ENCODE peak calls at places on chromosomes 7 and 10, in seven cellular contexts. One of them, this sample, is unnamed.

GRCh38 chr7:134527979-134528371 is 608 bp downstream of the AKR1B10 start:
- DNase-seq in naive thymus-derived CD8-positive, alpha-beta T cell: no peak
- DNase-seq in GM13977: no peak
- DNase-seq in HT1080: peak; percentile 59
- DNase-seq in NCI-H2107: peak; percentile 2
- DNase-seq in suprapubic skin: no peak
- DNase-seq in effector memory CD4-positive, alpha-beta T cell: no peak
- DNase-seq in this sample: no peak

GRCh38 chr7:132488634-132489302 is 87.5 kb downstream of the PLXNA4 start:
- DNase-seq in naive thymus-derived CD8-positive, alpha-beta T cell: no peak
- DNase-seq in GM13977: no peak
- DNase-seq in HT1080: peak; percentile 51
- DNase-seq in NCI-H2107: no peak
- DNase-seq in suprapubic skin: no peak
- DNase-seq in effector memory CD4-positive, alpha-beta T cell: no peak
- DNase-seq in this sample: no peak

GRCh38 chr7:98204670-98205069 is 6.6 kb upstream of the BHLHA15 start:
- DNase-seq in naive thymus-derived CD8-positive, alpha-beta T cell: no peak
- DNase-seq in GM13977: peak; percentile 5
- DNase-seq in HT1080: no peak
- DNase-seq in NCI-H2107: no peak
- DNase-seq in suprapubic skin: peak; percentile 58
- DNase-seq in effector memory CD4-positive, alpha-beta T cell: no peak
- DNase-seq in this sample: no peak

GRCh38 chr7:29167721-29168120 is 21.4 kb upstream of the CPVL start:
- DNase-seq in naive thymus-derived CD8-positive, alpha-beta T cell: no peak
- DNase-seq in GM13977: no peak
- DNase-seq in HT1080: no peak
- DNase-seq in NCI-H2107: no peak
- DNase-seq in suprapubic skin: no peak
- DNase-seq in effector memory CD4-positive, alpha-beta T cell: no peak
- DNase-seq in this sample: no peak

GRCh38 chr10:124197301-124198148 is 104.1 kb upstream of the CHST15 start:
- DNase-seq in naive thymus-derived CD8-positive, alpha-beta T cell: no peak
- DNase-seq in GM13977: no peak
- DNase-seq in HT1080: no peak
- DNase-seq in NCI-H2107: no peak
- DNase-seq in suprapubic skin: no peak
- DNase-seq in effector memory CD4-positive, alpha-beta T cell: no peak
- DNase-seq in this sample: no peak

GRCh38 chr10:72796042-72796441 is 97.5 kb upstream of the OIT3 start:
- DNase-seq in naive thymus-derived CD8-positive, alpha-beta T cell: no peak
- DNase-seq in GM13977: no peak
- DNase-seq in HT1080: no peak
- DNase-seq in NCI-H2107: no peak
- DNase-seq in suprapubic skin: no peak
- DNase-seq in effector memory CD4-positive, alpha-beta T cell: no peak
- DNase-seq in this sample: no peak

GRCh38 chr7:48454750-48455192 is 283.5 kb downstream of the ABCA13 start:
- DNase-seq in naive thymus-derived CD8-positive, alpha-beta T cell: no peak
- DNase-seq in GM13977: no peak
- DNase-seq in HT1080: no peak
- DNase-seq in NCI-H2107: no peak
- DNase-seq in suprapubic skin: no peak
- DNase-seq in effector memory CD4-positive, alpha-beta T cell: no peak
- DNase-seq in this sample: no peak

GRCh38 chr7:77464589-77464988 is 48.4 kb upstream of the GSAP start:
- DNase-seq in naive thymus-derived CD8-positive, alpha-beta T cell: no peak
- DNase-seq in GM13977: peak; percentile 37
- DNase-seq in HT1080: no peak
- DNase-seq in NCI-H2107: no peak
- DNase-seq in suprapubic skin: no peak
- DNase-seq in effector memory CD4-positive, alpha-beta T cell: no peak
- DNase-seq in this sample: no peak

GRCh38 chr7:116805100-116805544 is 57.3 kb upstream of the CAPZA2 start:
- DNase-seq in naive thymus-derived CD8-positive, alpha-beta T cell: no peak
- DNase-seq in GM13977: no peak
- DNase-seq in HT1080: no peak
- DNase-seq in NCI-H2107: peak; percentile 26
- DNase-seq in suprapubic skin: no peak
- DNase-seq in effector memory CD4-positive, alpha-beta T cell: no peak
- DNase-seq in this sample: no peak

GRCh38 chr10:97039538-97040247 is 146.1 kb downstream of the SLIT1 start:
- DNase-seq in naive thymus-derived CD8-positive, alpha-beta T cell: no peak
- DNase-seq in GM13977: no peak
- DNase-seq in HT1080: no peak
- DNase-seq in NCI-H2107: no peak
- DNase-seq in suprapubic skin: no peak
- DNase-seq in effector memory CD4-positive, alpha-beta T cell: no peak
- DNase-seq in this sample: no peak

GRCh38 chr10:47440207-47440606 is 43.7 kb downstream of the ANXA8 start:
- DNase-seq in naive thymus-derived CD8-positive, alpha-beta T cell: no peak
- DNase-seq in GM13977: no peak
- DNase-seq in HT1080: no peak
- DNase-seq in NCI-H2107: no peak
- DNase-seq in suprapubic skin: no peak
- DNase-seq in effector memory CD4-positive, alpha-beta T cell: no peak
- DNase-seq in this sample: no peak

GRCh38 chr10:133388973-133389818 is 4.8 kb upstream of the MTG1 start:
- DNase-seq in naive thymus-derived CD8-positive, alpha-beta T cell: peak; percentile 59
- DNase-seq in GM13977: peak; percentile 91
- DNase-seq in HT1080: no peak
- DNase-seq in NCI-H2107: no peak
- DNase-seq in suprapubic skin: no peak
- DNase-seq in effector memory CD4-positive, alpha-beta T cell: no peak
- DNase-seq in this sample: peak; percentile 57

GRCh38 chr7:68699090-68699711 is 899.1 kb upstream of the AUTS2 start:
- DNase-seq in naive thymus-derived CD8-positive, alpha-beta T cell: no peak
- DNase-seq in GM13977: no peak
- DNase-seq in HT1080: no peak
- DNase-seq in NCI-H2107: no peak
- DNase-seq in suprapubic skin: no peak
- DNase-seq in effector memory CD4-positive, alpha-beta T cell: no peak
- DNase-seq in this sample: no peak

GRCh38 chr7:74028321-74028812 is 394 bp downstream of the ELN start:
- DNase-seq in naive thymus-derived CD8-positive, alpha-beta T cell: no peak
- DNase-seq in GM13977: no peak
- DNase-seq in HT1080: no peak
- DNase-seq in NCI-H2107: no peak
- DNase-seq in suprapubic skin: no peak
- DNase-seq in effector memory CD4-positive, alpha-beta T cell: no peak
- DNase-seq in this sample: no peak

GRCh38 chr10:133316732-133317131 is 8.0 kb downstream of the ZNF511 start:
- DNase-seq in naive thymus-derived CD8-positive, alpha-beta T cell: no peak
- DNase-seq in GM13977: no peak
- DNase-seq in HT1080: no peak
- DNase-seq in NCI-H2107: no peak
- DNase-seq in suprapubic skin: no peak
- DNase-seq in effector memory CD4-positive, alpha-beta T cell: no peak
- DNase-seq in this sample: no peak

GRCh38 chr10:99814143-99814542 is 31.7 kb downstream of the ABCC2 start:
- DNase-seq in naive thymus-derived CD8-positive, alpha-beta T cell: no peak
- DNase-seq in GM13977: no peak
- DNase-seq in HT1080: no peak
- DNase-seq in NCI-H2107: no peak
- DNase-seq in suprapubic skin: no peak
- DNase-seq in effector memory CD4-positive, alpha-beta T cell: no peak
- DNase-seq in this sample: no peak

GRCh38 chr7:156383526-156383925 is 257.0 kb upstream of the RNF32 start:
- DNase-seq in naive thymus-derived CD8-positive, alpha-beta T cell: no peak
- DNase-seq in GM13977: no peak
- DNase-seq in HT1080: no peak
- DNase-seq in NCI-H2107: no peak
- DNase-seq in suprapubic skin: no peak
- DNase-seq in effector memory CD4-positive, alpha-beta T cell: no peak
- DNase-seq in this sample: no peak

This sample was measured in transverse colon.